ENCODE peak calls at places on chromosomes 3 and 15, in seven cellular contexts. C is heart right ventricle; S is sigmoid colon; Q is naive thymus-derived CD4-positive, alpha-beta T cell; G is left lung; W is fibroblast of lung; B is tibial nerve. M is an unnamed sample.

GRCh38 chr15:91872356-91873132 is 19.0 kb downstream of the SLCO3A1 start:
- DNase-seq in C (no peak), S (no peak), Q (no peak), G (peak; percentile 77), W (no peak), B (no peak), M (no peak)

GRCh38 chr3:187966141-187966540 is 187.8 kb upstream of the LPP start:
- DNase-seq in C (no peak), S (no peak), Q (no peak), G (no peak), W (no peak), B (no peak), M (no peak)

GRCh38 chr3:45676248-45677044 is 12.8 kb upstream of the SACM1L start:
- DNase-seq in C (no peak), S (no peak), Q (no peak), G (no peak), W (no peak), B (no peak), M (peak; percentile 57)

GRCh38 chr3:30273304-30274072 is 332.9 kb upstream of the TGFBR2 start:
- DNase-seq in C (no peak), S (no peak), Q (no peak), G (no peak), W (peak; percentile 81), B (no peak), M (no peak)

GRCh38 chr3:44918581-44918980 is 44.2 kb downstream of the TGM4 start:
- DNase-seq in C (no peak), S (no peak), Q (no peak), G (no peak), W (no peak), B (no peak), M (no peak)

GRCh38 chr3:32384938-32385337 is 6.7 kb upstream of the CMTM7 start:
- DNase-seq in C (peak; percentile 69), S (no peak), Q (no peak), G (no peak), W (peak; percentile 36), B (no peak), M (no peak)

GRCh38 chr15:23877502-23878412 is 190.7 kb upstream of the NDN start:
- DNase-seq in C (peak; percentile 22), S (no peak), Q (no peak), G (no peak), W (peak; percentile 4), B (no peak), M (peak; percentile 28)

GRCh38 chr3:52527732-52528595 is 5.7 kb downstream of the NT5DC2 start:
- DNase-seq in C (no peak), S (peak; percentile 58), Q (no peak), G (peak; percentile 28), W (no peak), B (no peak), M (peak; percentile 15)

GRCh38 chr15:59148160-59148810 is 43.3 kb downstream of the CCNB2 start:
- DNase-seq in C (no peak), S (no peak), Q (no peak), G (no peak), W (peak; percentile 52), B (no peak), M (no peak)

GRCh38 chr3:187186801-187187421 is 10.4 kb upstream of the RTP1 start:
- DNase-seq in C (peak; percentile 77), S (peak; percentile 86), Q (no peak), G (peak; percentile 60), W (peak; percentile 98), B (no peak), M (peak; percentile 66)

GRCh38 chr3:25673738-25674298 is 9.1 kb upstream of the TOP2B start:
- DNase-seq in C (no peak), S (no peak), Q (no peak), G (no peak), W (no peak), B (no peak), M (no peak)

GRCh38 chr3:61333562-61333961 is 82.3 kb upstream of the FHIT start:
- DNase-seq in C (no peak), S (no peak), Q (no peak), G (no peak), W (peak; percentile 27), B (no peak), M (no peak)

GRCh38 chr3:94936023-94936580 is 873.2 kb downstream of the NSUN3 start:
- DNase-seq in C (no peak), S (no peak), Q (no peak), G (no peak), W (peak; percentile 3), B (no peak), M (no peak)

GRCh38 chr15:49868348-49868747 is 247.5 kb downstream of the DTWD1 start:
- DNase-seq in C (no peak), S (no peak), Q (no peak), G (no peak), W (no peak), B (no peak), M (no peak)

DNA sequence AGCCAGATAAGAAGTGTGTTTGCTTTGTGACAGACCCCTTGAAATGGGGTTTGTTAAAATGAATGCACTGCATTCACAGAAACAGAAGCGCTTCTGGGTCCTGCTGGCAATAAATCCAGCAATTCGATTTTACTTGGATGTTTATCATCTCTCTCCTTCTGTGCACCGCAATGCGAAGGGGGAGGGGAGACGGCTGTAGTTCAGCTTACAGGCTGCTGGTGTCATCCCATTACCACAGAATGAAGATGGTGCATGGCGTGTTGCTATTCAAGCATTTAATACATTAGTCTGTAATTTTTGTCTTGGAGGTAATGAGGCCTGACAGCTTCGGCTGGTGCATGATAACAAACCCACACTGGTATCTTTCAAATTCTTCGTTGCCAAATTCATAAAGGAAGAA is 418.1 kb downstream of the OTOL1 start:
- DNase-seq in C (peak; percentile 15), S (peak; percentile 69), Q (no peak), G (no peak), W (peak; percentile 85), B (peak; percentile 14), M (peak; percentile 16)
- H3K27ac ChIP-seq in C (no peak overlapping the region), S (no peak overlapping the region), Q (no peak overlapping the region), G (no peak overlapping the region), W (no peak overlapping the region), B (no peak overlapping the region), M (no peak overlapping the region)

GRCh38 chr3:169345662-169346331 is 317.7 kb downstream of the MECOM start:
- DNase-seq in C (no peak), S (no peak), Q (no peak), G (no peak), W (no peak), B (no peak), M (no peak)

GRCh38 chr3:169348981-169349942 is 314.2 kb downstream of the MECOM start:
- DNase-seq in C (no peak), S (no peak), Q (no peak), G (no peak), W (peak; percentile 69), B (no peak), M (no peak)

GRCh38 chr3:169350228-169350627 is 313.3 kb downstream of the MECOM start:
- DNase-seq in C (no peak), S (no peak), Q (no peak), G (no peak), W (no peak), B (no peak), M (no peak)

GRCh38 chr3:169347597-169347996 is 315.9 kb downstream of the MECOM start:
- DNase-seq in C (no peak), S (no peak), Q (no peak), G (no peak), W (no peak), B (no peak), M (no peak)

DNA sequence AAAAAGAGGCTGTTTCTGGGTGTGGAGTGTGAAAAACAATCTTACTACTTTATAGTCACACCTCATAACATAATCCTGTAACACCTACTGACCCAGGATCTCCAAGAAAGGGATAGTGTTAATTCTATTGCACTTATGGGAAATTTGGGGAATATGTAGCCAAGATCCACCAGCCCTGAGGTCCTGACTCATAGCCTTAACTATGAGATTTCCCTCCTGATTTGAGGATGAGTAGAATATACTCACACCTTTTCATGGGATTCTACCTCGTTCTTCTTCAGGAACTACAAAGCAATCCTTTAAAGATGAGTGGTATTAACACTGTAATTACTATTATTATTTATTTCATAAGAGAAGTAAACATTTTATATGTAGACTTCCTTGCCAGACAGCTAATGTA is 315.2 kb downstream of the MECOM start:
- DNase-seq in C (no peak), S (no peak), Q (no peak), G (no peak), W (no peak), B (no peak), M (no peak)
- H3K4me3 ChIP-seq in C (no peak overlapping the region), S (no peak overlapping the region), Q (no peak overlapping the region), G (no peak overlapping the region), W (no peak overlapping the region), B (no peak overlapping the region), M (no peak overlapping the region)

DNA sequence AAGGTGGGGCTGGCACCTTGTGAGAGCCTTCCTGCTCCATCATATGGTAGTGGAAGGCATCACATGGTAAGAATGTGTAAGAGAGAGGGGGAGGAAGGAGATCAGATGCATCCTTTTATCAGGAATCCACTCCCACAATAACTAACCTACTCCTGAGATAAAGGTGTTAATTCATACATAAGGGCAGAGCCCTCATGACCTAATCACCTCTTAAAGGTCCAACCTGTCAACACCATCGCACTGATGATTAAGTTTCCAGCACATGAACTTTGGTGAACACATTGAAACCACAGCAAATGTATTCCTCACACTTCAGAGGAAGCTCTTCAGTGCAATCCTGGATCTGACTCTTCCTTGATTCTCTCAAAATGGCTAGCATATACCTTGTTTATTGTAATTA is 55.4 kb downstream of the PLSCR2 start:
- DNase-seq in C (no peak), S (no peak), Q (no peak), G (no peak), W (no peak), B (no peak), M (no peak)
- H3K4me1 ChIP-seq in C (no peaks in the 10 kb centered on the region), S (no peaks in the 10 kb centered on the region), Q (no peaks in the 10 kb centered on the region), G (no peaks in the 10 kb centered on the region), W (no peaks in the 10 kb centered on the region), B (no peaks in the 10 kb centered on the region), M (no peaks in the 10 kb centered on the region)

GRCh38 chr3:127698264-127699097 is 25.7 kb downstream of the ABTB1 start:
- DNase-seq in C (no peak), S (no peak), Q (no peak), G (no peak), W (peak; percentile 3), B (no peak), M (no peak)

GRCh38 chr3:127699098-127699945 is 26.6 kb downstream of the ABTB1 start:
- DNase-seq in C (no peak), S (no peak), Q (no peak), G (no peak), W (peak; percentile 52), B (no peak), M (no peak)

GRCh38 chr3:127699946-127700300 is 27.2 kb downstream of the ABTB1 start:
- DNase-seq in C (no peak), S (no peak), Q (no peak), G (no peak), W (no peak), B (no peak), M (no peak)

GRCh38 chr3:127700406-127700805 is 27.7 kb downstream of the ABTB1 start:
- DNase-seq in C (no peak), S (no peak), Q (no peak), G (no peak), W (no peak), B (no peak), M (no peak)

GRCh38 chr3:127697531-127698240 is 24.9 kb downstream of the ABTB1 start:
- DNase-seq in C (peak; percentile 90), S (peak; percentile 97), Q (peak; percentile 49), G (peak; percentile 60), W (peak; percentile 78), B (peak; percentile 79), M (peak; percentile 78)
- H3K27ac ChIP-seq in C (peak overlapping the region; percentile 90), S (peak overlapping the region; percentile 87), Q (no peak overlapping the region), G (peak overlapping the region; percentile 88), W (peak overlapping the region; percentile 80), B (peak overlapping the region; percentile 50), M (peak overlapping the region; percentile 84)